ENCODE peak calls at places on chromosomes 11 and 22, in nine cellular contexts. One of them, this sample, is unnamed.

GRCh38 chr22:26502688-26503561 is 9.3 kb downstream of the TFIP11 start:
- DNase-seq in HAP-1: peak; percentile 53
- DNase-seq in OCI-LY7: peak; percentile 89
- DNase-seq in psoas muscle: peak; percentile 29
- DNase-seq in tibial artery: no peak
- DNase-seq in GM23248: peak; percentile 47
- DNase-seq in adipocyte: peak; percentile 53
- DNase-seq in PC-3: peak; percentile 18
- DNase-seq in IMR-90: peak; percentile 51
- DNase-seq in this sample: peak; percentile 49

GRCh38 chr11:129372609-129373488 is 2.8 kb upstream of the BARX2 start:
- DNase-seq in HAP-1: no peak
- DNase-seq in OCI-LY7: no peak
- DNase-seq in psoas muscle: peak; percentile 10
- DNase-seq in tibial artery: no peak
- DNase-seq in GM23248: peak; percentile 10
- DNase-seq in adipocyte: no peak
- DNase-seq in PC-3: no peak
- DNase-seq in IMR-90: no peak
- DNase-seq in this sample: no peak

GRCh38 chr11:74004694-74005615 is 3.9 kb downstream of the UCP3 start:
- DNase-seq in HAP-1: no peak
- DNase-seq in OCI-LY7: peak; percentile 44
- DNase-seq in psoas muscle: no peak
- DNase-seq in tibial artery: no peak
- DNase-seq in GM23248: no peak
- DNase-seq in adipocyte: no peak
- DNase-seq in PC-3: no peak
- DNase-seq in IMR-90: no peak
- DNase-seq in this sample: no peak

GRCh38 chr11:62724171-62724570 is 3.1 kb downstream of the HNRNPUL2 start:
- DNase-seq in HAP-1: no peak
- DNase-seq in OCI-LY7: no peak
- DNase-seq in psoas muscle: no peak
- DNase-seq in tibial artery: no peak
- DNase-seq in GM23248: peak; percentile 29
- DNase-seq in adipocyte: no peak
- DNase-seq in PC-3: no peak
- DNase-seq in IMR-90: no peak
- DNase-seq in this sample: no peak

GRCh38 chr11:104333977-104334376 is 170.0 kb upstream of the PDGFD start:
- DNase-seq in HAP-1: peak; percentile 43
- DNase-seq in OCI-LY7: peak; percentile 41
- DNase-seq in psoas muscle: no peak
- DNase-seq in tibial artery: no peak
- DNase-seq in GM23248: peak; percentile 34
- DNase-seq in adipocyte: no peak
- DNase-seq in PC-3: peak; percentile 39
- DNase-seq in IMR-90: no peak
- DNase-seq in this sample: peak; percentile 21

GRCh38 chr11:2394818-2395105 is 5.8 kb upstream of the TSSC4 start:
- DNase-seq in HAP-1: no peak
- DNase-seq in OCI-LY7: no peak
- DNase-seq in psoas muscle: no peak
- DNase-seq in tibial artery: no peak
- DNase-seq in GM23248: no peak
- DNase-seq in adipocyte: no peak
- DNase-seq in PC-3: no peak
- DNase-seq in IMR-90: no peak
- DNase-seq in this sample: no peak

GRCh38 chr11:1703146-1703545 is 6.2 kb downstream of the KRTAP5-6 start:
- DNase-seq in HAP-1: no peak
- DNase-seq in OCI-LY7: no peak
- DNase-seq in psoas muscle: no peak
- DNase-seq in tibial artery: no peak
- DNase-seq in GM23248: no peak
- DNase-seq in adipocyte: no peak
- DNase-seq in PC-3: no peak
- DNase-seq in IMR-90: no peak
- DNase-seq in this sample: no peak

GRCh38 chr22:36865346-36865745 is 4.5 kb downstream of the NCF4 start:
- DNase-seq in HAP-1: no peak
- DNase-seq in OCI-LY7: no peak
- DNase-seq in psoas muscle: no peak
- DNase-seq in tibial artery: no peak
- DNase-seq in GM23248: peak; percentile 55
- DNase-seq in adipocyte: no peak
- DNase-seq in PC-3: no peak
- DNase-seq in IMR-90: no peak
- DNase-seq in this sample: no peak

GRCh38 chr11:122811721-122812120 is 26.6 kb upstream of the CRTAM start:
- DNase-seq in HAP-1: no peak
- DNase-seq in OCI-LY7: no peak
- DNase-seq in psoas muscle: no peak
- DNase-seq in tibial artery: no peak
- DNase-seq in GM23248: peak; percentile 39
- DNase-seq in adipocyte: no peak
- DNase-seq in PC-3: no peak
- DNase-seq in IMR-90: no peak
- DNase-seq in this sample: no peak

GRCh38 chr11:129251067-129251466 is 58.9 kb upstream of the ARHGAP32 start:
- DNase-seq in HAP-1: no peak
- DNase-seq in OCI-LY7: no peak
- DNase-seq in psoas muscle: no peak
- DNase-seq in tibial artery: no peak
- DNase-seq in GM23248: peak; percentile 45
- DNase-seq in adipocyte: peak; percentile 60
- DNase-seq in PC-3: peak; percentile 34
- DNase-seq in IMR-90: peak; percentile 56
- DNase-seq in this sample: no peak

DNA sequence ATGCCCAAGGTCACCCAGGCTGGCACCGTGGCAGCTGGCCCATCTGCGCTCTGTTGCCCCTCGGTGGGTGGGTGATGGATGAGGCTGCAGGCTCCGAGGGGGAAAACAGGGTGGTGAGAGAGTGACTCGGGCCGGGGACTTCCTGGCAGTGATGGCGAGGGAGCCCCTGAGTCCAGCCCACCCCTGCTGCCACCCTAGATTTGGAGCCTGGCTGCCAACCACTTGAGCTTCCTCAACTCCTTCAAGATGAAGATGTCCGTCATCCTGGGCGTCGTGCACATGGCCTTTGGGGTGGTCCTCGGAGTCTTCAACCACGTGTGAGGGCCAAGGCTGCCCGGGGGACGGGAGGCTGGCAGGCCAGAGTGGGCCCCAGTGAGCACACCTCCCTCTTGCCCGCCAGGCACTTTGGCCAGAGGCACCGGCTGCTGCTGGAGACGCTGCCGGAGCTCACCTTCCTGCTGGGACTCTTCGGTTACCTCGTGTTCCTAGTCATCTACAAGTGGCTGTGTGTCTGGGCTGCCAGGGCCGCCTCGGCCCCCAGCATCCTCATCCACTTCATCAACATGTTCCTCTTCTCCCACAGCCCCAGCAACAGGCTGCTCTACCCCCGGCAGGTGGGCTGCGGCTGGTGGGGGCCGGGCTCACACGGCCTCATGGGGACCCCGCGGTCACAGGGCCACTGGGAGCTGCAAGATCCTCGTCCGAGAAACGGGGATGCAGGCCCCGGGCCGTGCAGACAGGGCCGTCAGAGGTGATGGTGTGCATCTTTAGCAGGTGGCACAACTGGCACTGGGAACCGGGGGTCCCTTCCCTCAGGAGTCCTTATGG is 10.1 kb downstream of the TCIRG1 start:
- DNase-seq in HAP-1: no peak
- DNase-seq in OCI-LY7: no peak
- DNase-seq in psoas muscle: no peak
- DNase-seq in tibial artery: no peak
- DNase-seq in GM23248: no peak
- DNase-seq in adipocyte: no peak
- DNase-seq in PC-3: no peak
- DNase-seq in IMR-90: no peak
- DNase-seq in this sample: no peak
- H3K4me1 ChIP-seq in HAP-1: no peaks in the 10 kb centered on the region
- H3K4me1 ChIP-seq in OCI-LY7: no peaks in the 10 kb centered on the region
- H3K4me1 ChIP-seq in psoas muscle: no peaks in the 10 kb centered on the region
- H3K4me1 ChIP-seq in tibial artery: no peaks in the 10 kb centered on the region
- H3K4me1 ChIP-seq in GM23248: no peaks in the 10 kb centered on the region
- H3K4me1 ChIP-seq in adipocyte: no peaks in the 10 kb centered on the region
- H3K4me1 ChIP-seq in PC-3: no peaks in the 10 kb centered on the region
- H3K4me1 ChIP-seq in IMR-90: no peaks in the 10 kb centered on the region
- H3K4me1 ChIP-seq in this sample: no peaks in the 10 kb centered on the region

DNA sequence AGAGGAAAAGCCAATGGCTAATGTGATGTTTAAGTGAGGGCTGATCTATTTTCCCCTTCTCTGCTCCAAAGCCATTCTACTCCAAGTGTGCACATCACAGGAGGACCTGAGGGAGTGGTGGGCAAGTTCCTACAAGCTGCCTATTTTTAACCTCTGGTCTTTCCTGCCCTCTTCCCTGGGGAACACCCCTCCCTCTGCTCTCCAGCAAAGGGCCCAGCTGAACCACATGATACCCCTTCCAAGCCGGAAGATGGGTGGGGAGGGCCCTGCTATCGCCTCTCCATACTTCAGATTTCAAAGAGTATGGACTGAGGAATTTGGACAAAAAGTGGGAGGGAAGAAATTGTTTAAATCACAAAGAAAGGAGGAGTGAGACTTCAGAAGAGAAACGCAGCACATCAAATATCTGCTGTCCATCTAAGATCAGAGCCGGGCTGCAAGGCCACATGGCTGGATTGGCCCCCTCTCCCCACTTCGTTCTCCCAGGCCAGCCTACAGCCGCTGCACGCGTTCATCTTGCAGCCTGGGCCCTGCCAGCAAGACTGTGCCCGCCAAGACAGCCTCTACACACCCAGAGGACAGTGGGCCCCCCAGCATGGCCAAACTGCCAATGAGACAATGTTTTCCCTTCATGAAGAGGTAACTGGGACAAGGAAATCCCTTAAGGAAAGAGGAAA is 77.5 kb downstream of the MICAL3 start:
- DNase-seq in HAP-1: peak; percentile 21
- DNase-seq in OCI-LY7: no peak
- DNase-seq in psoas muscle: no peak
- DNase-seq in tibial artery: no peak
- DNase-seq in GM23248: no peak
- DNase-seq in adipocyte: no peak
- DNase-seq in PC-3: no peak
- DNase-seq in IMR-90: no peak
- DNase-seq in this sample: no peak
- H3K4me1 ChIP-seq in HAP-1: no peaks in the 10 kb centered on the region
- H3K4me1 ChIP-seq in OCI-LY7: peaks cover 55% of the 10 kb centered on the region
- H3K4me1 ChIP-seq in psoas muscle: peaks cover 77% of the 10 kb centered on the region
- H3K4me1 ChIP-seq in tibial artery: peaks cover 39% of the 10 kb centered on the region
- H3K4me1 ChIP-seq in GM23248: peaks cover 25% of the 10 kb centered on the region
- H3K4me1 ChIP-seq in adipocyte: peaks cover 10% of the 10 kb centered on the region
- H3K4me1 ChIP-seq in PC-3: peaks cover 37% of the 10 kb centered on the region
- H3K4me1 ChIP-seq in IMR-90: peaks cover 17% of the 10 kb centered on the region
- H3K4me1 ChIP-seq in this sample: peaks cover 17% of the 10 kb centered on the region

DNA sequence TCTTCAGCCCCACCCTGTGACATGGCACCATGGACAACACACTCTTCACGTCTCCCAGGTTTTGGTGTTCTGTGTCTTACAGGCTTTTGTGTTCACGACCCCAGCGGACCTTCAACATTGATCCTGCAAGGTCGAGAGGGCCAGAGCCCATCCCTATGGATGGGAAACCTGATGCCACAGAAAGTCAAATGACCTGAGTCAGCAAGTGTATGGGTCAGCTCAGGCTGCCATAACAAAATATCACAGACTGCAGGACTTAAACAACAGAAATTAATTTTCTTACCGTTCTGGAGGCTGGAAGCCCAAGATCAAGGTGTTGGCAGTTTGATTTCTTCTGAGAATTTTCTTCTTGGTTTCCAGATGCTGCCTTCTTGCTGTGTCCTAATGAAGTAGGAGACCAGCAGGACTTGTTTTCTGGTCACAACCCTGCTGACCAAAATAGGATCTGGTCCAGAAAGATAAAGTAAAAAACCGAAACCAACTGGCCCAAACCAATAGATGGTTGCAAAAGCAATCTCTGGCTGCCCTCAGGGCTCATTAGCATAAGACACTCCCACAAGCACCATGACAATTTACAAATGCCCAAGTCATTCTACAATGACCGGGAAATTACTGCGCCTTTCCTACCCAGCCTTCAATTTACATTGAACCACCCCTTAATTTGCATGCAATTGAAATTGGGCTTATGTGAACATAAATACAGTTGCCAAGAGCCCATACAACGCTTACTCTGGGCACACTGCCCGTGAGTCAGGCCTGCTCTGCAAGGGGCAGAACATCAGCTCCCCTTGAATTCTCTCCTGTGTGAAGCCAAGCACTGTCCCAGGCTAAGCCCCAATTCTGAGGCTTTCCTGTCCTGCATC is 113.9 kb downstream of the RPS6KA4 start:
- DNase-seq in HAP-1: no peak
- DNase-seq in OCI-LY7: no peak
- DNase-seq in psoas muscle: no peak
- DNase-seq in tibial artery: no peak
- DNase-seq in GM23248: no peak
- DNase-seq in adipocyte: no peak
- DNase-seq in PC-3: no peak
- DNase-seq in IMR-90: no peak
- DNase-seq in this sample: no peak
- H3K4me1 ChIP-seq in HAP-1: no peaks in the 10 kb centered on the region
- H3K4me1 ChIP-seq in OCI-LY7: no peaks in the 10 kb centered on the region
- H3K4me1 ChIP-seq in psoas muscle: no peaks in the 10 kb centered on the region
- H3K4me1 ChIP-seq in tibial artery: no peaks in the 10 kb centered on the region
- H3K4me1 ChIP-seq in GM23248: no peaks in the 10 kb centered on the region
- H3K4me1 ChIP-seq in adipocyte: no peaks in the 10 kb centered on the region
- H3K4me1 ChIP-seq in PC-3: no peaks in the 10 kb centered on the region
- H3K4me1 ChIP-seq in IMR-90: no peaks in the 10 kb centered on the region
- H3K4me1 ChIP-seq in this sample: peaks cover 3% of the 10 kb centered on the region

GRCh38 chr22:22820626-22821025 is 67.0 kb upstream of the IGLL5 start:
- DNase-seq in HAP-1: no peak
- DNase-seq in OCI-LY7: peak; percentile 72
- DNase-seq in psoas muscle: no peak
- DNase-seq in tibial artery: no peak
- DNase-seq in GM23248: no peak
- DNase-seq in adipocyte: no peak
- DNase-seq in PC-3: no peak
- DNase-seq in IMR-90: no peak
- DNase-seq in this sample: no peak

GRCh38 chr22:22820076-22820475 is 67.5 kb upstream of the IGLL5 start:
- DNase-seq in HAP-1: no peak
- DNase-seq in OCI-LY7: no peak
- DNase-seq in psoas muscle: no peak
- DNase-seq in tibial artery: no peak
- DNase-seq in GM23248: no peak
- DNase-seq in adipocyte: no peak
- DNase-seq in PC-3: no peak
- DNase-seq in IMR-90: no peak
- DNase-seq in this sample: no peak

GRCh38 chr22:22818202-22818538 is 69.4 kb upstream of the IGLL5 start:
- DNase-seq in HAP-1: no peak
- DNase-seq in OCI-LY7: no peak
- DNase-seq in psoas muscle: no peak
- DNase-seq in tibial artery: no peak
- DNase-seq in GM23248: no peak
- DNase-seq in adipocyte: no peak
- DNase-seq in PC-3: no peak
- DNase-seq in IMR-90: no peak
- DNase-seq in this sample: no peak

GRCh38 chr22:22817468-22818201 is 70.0 kb upstream of the IGLL5 start:
- DNase-seq in HAP-1: no peak
- DNase-seq in OCI-LY7: no peak
- DNase-seq in psoas muscle: no peak
- DNase-seq in tibial artery: no peak
- DNase-seq in GM23248: no peak
- DNase-seq in adipocyte: no peak
- DNase-seq in PC-3: no peak
- DNase-seq in IMR-90: no peak
- DNase-seq in this sample: no peak

GRCh38 chr22:22818861-22819855 is 68.5 kb upstream of the IGLL5 start:
- DNase-seq in HAP-1: no peak
- DNase-seq in OCI-LY7: peak; percentile 88
- DNase-seq in psoas muscle: no peak
- DNase-seq in tibial artery: no peak
- DNase-seq in GM23248: no peak
- DNase-seq in adipocyte: no peak
- DNase-seq in PC-3: no peak
- DNase-seq in IMR-90: no peak
- DNase-seq in this sample: peak; percentile 48
- H3K4me1 ChIP-seq in HAP-1: no peaks in the 10 kb centered on the region
- H3K4me1 ChIP-seq in OCI-LY7: peaks cover 94% of the 10 kb centered on the region
- H3K4me1 ChIP-seq in psoas muscle: no peaks in the 10 kb centered on the region
- H3K4me1 ChIP-seq in tibial artery: no peaks in the 10 kb centered on the region
- H3K4me1 ChIP-seq in GM23248: no peaks in the 10 kb centered on the region
- H3K4me1 ChIP-seq in adipocyte: no peaks in the 10 kb centered on the region
- H3K4me1 ChIP-seq in PC-3: no peaks in the 10 kb centered on the region
- H3K4me1 ChIP-seq in IMR-90: no peaks in the 10 kb centered on the region
- H3K4me1 ChIP-seq in this sample: peaks cover 3% of the 10 kb centered on the region

This sample was measured in SJCRH30.